ENCODE peak calls at places on chromosomes 7 and 10, in eight cellular contexts. One of them, this sample, is unnamed.

GRCh38 chr10:51619365-51619764 is 80.0 kb downstream of the CSTF2T start:
- DNase-seq in astrocyte of the spinal cord: no peak
- DNase-seq in epithelial cell of esophagus: no peak
- DNase-seq in NB4: no peak
- DNase-seq in neural crest cell: no peak
- DNase-seq in uterus: no peak
- DNase-seq in cardiac fibroblast: no peak
- DNase-seq in nephron progenitor cell: no peak
- DNase-seq in this sample: no peak

GRCh38 chr10:122264442-122264841 is 6.7 kb upstream of the BTBD16 start:
- DNase-seq in uterus: no peak
- DNase-seq in epithelial cell of esophagus: no peak
- DNase-seq in NB4: no peak
- DNase-seq in neural crest cell: no peak
- DNase-seq in cardiac fibroblast: no peak
- DNase-seq in nephron progenitor cell: no peak
- DNase-seq in astrocyte of the spinal cord: peak; percentile 32
- DNase-seq in this sample: peak; percentile 33

GRCh38 chr7:41694490-41694889 is 8.4 kb downstream of the INHBA start:
- DNase-seq in cardiac fibroblast: no peak
- DNase-seq in epithelial cell of esophagus: no peak
- DNase-seq in astrocyte of the spinal cord: no peak
- DNase-seq in nephron progenitor cell: no peak
- DNase-seq in uterus: no peak
- DNase-seq in neural crest cell: no peak
- DNase-seq in NB4: no peak
- DNase-seq in this sample: no peak

GRCh38 chr7:132770055-132770454 is 193.8 kb upstream of the PLXNA4 start:
- DNase-seq in astrocyte of the spinal cord: no peak
- DNase-seq in nephron progenitor cell: no peak
- DNase-seq in NB4: no peak
- DNase-seq in epithelial cell of esophagus: no peak
- DNase-seq in cardiac fibroblast: no peak
- DNase-seq in neural crest cell: no peak
- DNase-seq in uterus: no peak
- DNase-seq in this sample: no peak

GRCh38 chr7:99422091-99422624 is 13.4 kb downstream of the BUD31 start:
- DNase-seq in neural crest cell: no peak
- DNase-seq in epithelial cell of esophagus: no peak
- DNase-seq in cardiac fibroblast: no peak
- DNase-seq in nephron progenitor cell: no peak
- DNase-seq in uterus: no peak
- DNase-seq in NB4: no peak
- DNase-seq in astrocyte of the spinal cord: no peak
- DNase-seq in this sample: no peak

GRCh38 chr10:128431506-128431905 is 305.3 kb upstream of the MKI67 start:
- DNase-seq in uterus: no peak
- DNase-seq in epithelial cell of esophagus: no peak
- DNase-seq in NB4: no peak
- DNase-seq in astrocyte of the spinal cord: no peak
- DNase-seq in neural crest cell: no peak
- DNase-seq in nephron progenitor cell: no peak
- DNase-seq in cardiac fibroblast: no peak
- DNase-seq in this sample: no peak

GRCh38 chr7:81094952-81095351 is 176.1 kb upstream of the SEMA3C start:
- DNase-seq in astrocyte of the spinal cord: no peak
- DNase-seq in NB4: no peak
- DNase-seq in nephron progenitor cell: no peak
- DNase-seq in epithelial cell of esophagus: no peak
- DNase-seq in uterus: no peak
- DNase-seq in cardiac fibroblast: no peak
- DNase-seq in neural crest cell: no peak
- DNase-seq in this sample: no peak

GRCh38 chr10:90418869-90419652 is 438.8 kb downstream of the HTR7 start:
- DNase-seq in cardiac fibroblast: peak; percentile 75
- DNase-seq in astrocyte of the spinal cord: peak; percentile 92
- DNase-seq in neural crest cell: no peak
- DNase-seq in NB4: no peak
- DNase-seq in nephron progenitor cell: no peak
- DNase-seq in epithelial cell of esophagus: peak; percentile 95
- DNase-seq in uterus: no peak
- DNase-seq in this sample: peak; percentile 78

GRCh38 chr10:29635711-29636144 is 957 bp upstream of the SVIL start:
- DNase-seq in nephron progenitor cell: peak; percentile 40
- DNase-seq in cardiac fibroblast: peak; percentile 65
- DNase-seq in neural crest cell: no peak
- DNase-seq in uterus: no peak
- DNase-seq in epithelial cell of esophagus: no peak
- DNase-seq in NB4: peak; percentile 61
- DNase-seq in astrocyte of the spinal cord: peak; percentile 75
- DNase-seq in this sample: no peak

GRCh38 chr7:138919256-138919655 is 61.9 kb downstream of the KIAA1549 start:
- DNase-seq in neural crest cell: no peak
- DNase-seq in NB4: no peak
- DNase-seq in epithelial cell of esophagus: no peak
- DNase-seq in nephron progenitor cell: no peak
- DNase-seq in uterus: no peak
- DNase-seq in cardiac fibroblast: no peak
- DNase-seq in astrocyte of the spinal cord: peak; percentile 25
- DNase-seq in this sample: peak; percentile 52

GRCh38 chr7:26317211-26317610 is 25.5 kb downstream of the SNX10 start:
- DNase-seq in NB4: no peak
- DNase-seq in cardiac fibroblast: no peak
- DNase-seq in epithelial cell of esophagus: no peak
- DNase-seq in uterus: no peak
- DNase-seq in neural crest cell: no peak
- DNase-seq in astrocyte of the spinal cord: no peak
- DNase-seq in nephron progenitor cell: no peak
- DNase-seq in this sample: no peak

GRCh38 chr7:139618482-139619366 is 95.2 kb downstream of the CLEC2L start:
- DNase-seq in epithelial cell of esophagus: peak; percentile 43
- DNase-seq in astrocyte of the spinal cord: peak; percentile 45
- DNase-seq in uterus: peak; percentile 34
- DNase-seq in NB4: peak; percentile 78
- DNase-seq in neural crest cell: peak; percentile 46
- DNase-seq in nephron progenitor cell: peak; percentile 42
- DNase-seq in cardiac fibroblast: peak; percentile 56
- DNase-seq in this sample: peak; percentile 38

GRCh38 chr7:27248911-27249723 is 6.5 kb downstream of the EVX1 start:
- DNase-seq in neural crest cell: no peak
- DNase-seq in astrocyte of the spinal cord: no peak
- DNase-seq in cardiac fibroblast: peak; percentile 84
- DNase-seq in nephron progenitor cell: peak; percentile 51
- DNase-seq in uterus: no peak
- DNase-seq in NB4: peak; percentile 86
- DNase-seq in epithelial cell of esophagus: no peak
- DNase-seq in this sample: no peak

GRCh38 chr7:24963218-24963617 is 16.8 kb downstream of the OSBPL3 start:
- DNase-seq in nephron progenitor cell: no peak
- DNase-seq in NB4: peak; percentile 88
- DNase-seq in uterus: no peak
- DNase-seq in cardiac fibroblast: peak; percentile 67
- DNase-seq in neural crest cell: no peak
- DNase-seq in epithelial cell of esophagus: no peak
- DNase-seq in astrocyte of the spinal cord: peak; percentile 82
- DNase-seq in this sample: no peak

GRCh38 chr10:70552585-70552984 is 50.0 kb downstream of the PRF1 start:
- DNase-seq in nephron progenitor cell: no peak
- DNase-seq in NB4: no peak
- DNase-seq in astrocyte of the spinal cord: no peak
- DNase-seq in uterus: no peak
- DNase-seq in epithelial cell of esophagus: no peak
- DNase-seq in cardiac fibroblast: no peak
- DNase-seq in neural crest cell: no peak
- DNase-seq in this sample: no peak

GRCh38 chr10:70551971-70552422 is 50.5 kb downstream of the PRF1 start:
- DNase-seq in epithelial cell of esophagus: peak; percentile 71
- DNase-seq in neural crest cell: no peak
- DNase-seq in cardiac fibroblast: peak; percentile 96
- DNase-seq in uterus: no peak
- DNase-seq in nephron progenitor cell: no peak
- DNase-seq in astrocyte of the spinal cord: peak; percentile 79
- DNase-seq in NB4: no peak
- DNase-seq in this sample: peak; percentile 86

GRCh38 chr10:70549351-70549961 is 53.1 kb downstream of the PRF1 start:
- DNase-seq in epithelial cell of esophagus: no peak
- DNase-seq in NB4: no peak
- DNase-seq in uterus: no peak
- DNase-seq in nephron progenitor cell: no peak
- DNase-seq in astrocyte of the spinal cord: no peak
- DNase-seq in neural crest cell: no peak
- DNase-seq in cardiac fibroblast: no peak
- DNase-seq in this sample: no peak

GRCh38 chr10:70549962-70550845 is 52.3 kb downstream of the PRF1 start:
- DNase-seq in epithelial cell of esophagus: peak; percentile 58
- DNase-seq in cardiac fibroblast: peak; percentile 71
- DNase-seq in neural crest cell: peak; percentile 71
- DNase-seq in uterus: peak; percentile 58
- DNase-seq in NB4: peak; percentile 78
- DNase-seq in nephron progenitor cell: peak; percentile 81
- DNase-seq in astrocyte of the spinal cord: peak; percentile 68
- DNase-seq in this sample: peak; percentile 29

GRCh38 chr10:70551491-70551890 is 51.0 kb downstream of the PRF1 start:
- DNase-seq in astrocyte of the spinal cord: peak; percentile 23
- DNase-seq in neural crest cell: no peak
- DNase-seq in NB4: no peak
- DNase-seq in cardiac fibroblast: peak; percentile 14
- DNase-seq in nephron progenitor cell: no peak
- DNase-seq in epithelial cell of esophagus: no peak
- DNase-seq in uterus: no peak
- DNase-seq in this sample: no peak
- TF ChIP-seq CTCF in astrocyte of the spinal cord: no peak
- TF ChIP-seq CTCF in neural crest cell: no peak
- TF ChIP-seq CTCF in NB4: no peak
- TF ChIP-seq CTCF in cardiac fibroblast: no peak
- TF ChIP-seq CTCF in nephron progenitor cell: no peak
- TF ChIP-seq CTCF in epithelial cell of esophagus: no peak
- TF ChIP-seq CTCF in uterus: no peak
- TF ChIP-seq CTCF in this sample: no peak

GRCh38 chr10:77500754-77501151 is 136.9 kb downstream of the KCNMA1 start:
- DNase-seq in neural crest cell: no peak
- DNase-seq in uterus: no peak
- DNase-seq in NB4: no peak
- DNase-seq in epithelial cell of esophagus: no peak
- DNase-seq in nephron progenitor cell: no peak
- DNase-seq in astrocyte of the spinal cord: peak; percentile 71
- DNase-seq in cardiac fibroblast: no peak
- DNase-seq in this sample: peak; percentile 23

GRCh38 chr10:77504870-77505257 is 132.7 kb downstream of the KCNMA1 start:
- DNase-seq in cardiac fibroblast: no peak
- DNase-seq in nephron progenitor cell: no peak
- DNase-seq in neural crest cell: no peak
- DNase-seq in NB4: no peak
- DNase-seq in astrocyte of the spinal cord: peak; percentile 47
- DNase-seq in epithelial cell of esophagus: peak; percentile 93
- DNase-seq in uterus: no peak
- DNase-seq in this sample: peak; percentile 57

GRCh38 chr10:77501152-77501845 is 136.3 kb downstream of the KCNMA1 start:
- DNase-seq in nephron progenitor cell: no peak
- DNase-seq in neural crest cell: no peak
- DNase-seq in uterus: peak; percentile 46
- DNase-seq in epithelial cell of esophagus: peak; percentile 77
- DNase-seq in cardiac fibroblast: peak; percentile 86
- DNase-seq in astrocyte of the spinal cord: peak; percentile 92
- DNase-seq in NB4: no peak
- DNase-seq in this sample: peak; percentile 96

GRCh38 chr10:77504196-77504869 is 133.3 kb downstream of the KCNMA1 start:
- DNase-seq in nephron progenitor cell: no peak
- DNase-seq in astrocyte of the spinal cord: peak; percentile 58
- DNase-seq in neural crest cell: no peak
- DNase-seq in cardiac fibroblast: peak; percentile 58
- DNase-seq in NB4: no peak
- DNase-seq in uterus: no peak
- DNase-seq in epithelial cell of esophagus: peak; percentile 71
- DNase-seq in this sample: peak; percentile 29

GRCh38 chr10:77501846-77502251 is 135.8 kb downstream of the KCNMA1 start:
- DNase-seq in neural crest cell: no peak
- DNase-seq in NB4: no peak
- DNase-seq in epithelial cell of esophagus: peak; percentile 48
- DNase-seq in nephron progenitor cell: no peak
- DNase-seq in astrocyte of the spinal cord: no peak
- DNase-seq in cardiac fibroblast: no peak
- DNase-seq in uterus: no peak
- DNase-seq in this sample: peak; percentile 55
- TF ChIP-seq CTCF in neural crest cell: no peak
- TF ChIP-seq CTCF in NB4: no peak
- TF ChIP-seq CTCF in epithelial cell of esophagus: no peak
- TF ChIP-seq CTCF in nephron progenitor cell: no peak
- TF ChIP-seq CTCF in astrocyte of the spinal cord: no peak
- TF ChIP-seq CTCF in cardiac fibroblast: no peak
- TF ChIP-seq CTCF in uterus: no peak
- TF ChIP-seq CTCF in this sample: no peak

DNA sequence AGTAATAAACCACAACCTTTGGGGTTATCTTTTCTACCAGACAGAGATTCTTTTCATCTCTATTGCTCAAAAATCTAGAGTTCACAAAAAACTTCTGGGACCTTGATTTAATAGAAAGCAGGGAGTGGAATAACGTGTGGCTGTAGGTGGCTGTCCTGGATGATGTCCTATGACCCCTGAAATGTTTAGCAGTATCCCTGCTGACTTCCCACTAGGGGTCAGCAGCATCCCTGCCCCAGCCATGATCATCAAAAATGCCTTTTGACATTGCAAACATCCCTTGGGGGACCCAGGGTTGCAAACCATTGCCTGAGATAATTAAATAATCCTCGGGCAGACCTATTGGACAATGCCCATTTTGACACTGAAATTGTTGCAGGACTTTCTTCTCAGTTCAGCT is 177.1 kb downstream of the USP6NL start:
- DNase-seq in cardiac fibroblast: no peak
- DNase-seq in NB4: peak; percentile 23
- DNase-seq in uterus: no peak
- DNase-seq in epithelial cell of esophagus: no peak
- DNase-seq in nephron progenitor cell: no peak
- DNase-seq in neural crest cell: no peak
- DNase-seq in astrocyte of the spinal cord: no peak
- DNase-seq in this sample: no peak
- TF ChIP-seq CTCF in cardiac fibroblast: no peak
- TF ChIP-seq CTCF in NB4: peak; percentile 32
- TF ChIP-seq CTCF in uterus: no peak
- TF ChIP-seq CTCF in epithelial cell of esophagus: no peak
- TF ChIP-seq CTCF in nephron progenitor cell: peak; percentile 30
- TF ChIP-seq CTCF in neural crest cell: peak; percentile 40
- TF ChIP-seq CTCF in astrocyte of the spinal cord: peak; percentile 19
- TF ChIP-seq CTCF in this sample: peak; percentile 48

DNA sequence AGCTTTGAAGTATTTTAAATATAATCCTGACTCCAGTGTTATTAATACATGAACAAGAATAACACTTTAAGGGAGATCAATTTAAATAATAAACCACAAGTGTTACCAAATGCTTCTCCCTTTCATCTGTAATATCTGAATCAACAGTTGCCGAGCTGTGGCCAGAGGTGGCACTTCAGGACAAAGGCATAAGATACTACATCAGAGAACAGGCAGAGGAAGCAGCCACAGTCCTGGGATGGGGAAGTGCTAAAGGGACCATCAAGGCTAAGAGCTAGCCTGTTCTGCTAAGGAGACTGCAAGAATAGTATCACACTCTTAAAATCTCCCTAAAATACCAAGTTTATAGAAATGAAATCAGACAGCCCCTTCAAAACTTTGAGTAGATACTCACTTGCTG is 378.2 kb upstream of the PRKCQ start:
- DNase-seq in astrocyte of the spinal cord: no peak
- DNase-seq in cardiac fibroblast: no peak
- DNase-seq in epithelial cell of esophagus: no peak
- DNase-seq in neural crest cell: no peak
- DNase-seq in nephron progenitor cell: no peak
- DNase-seq in uterus: no peak
- DNase-seq in NB4: peak; percentile 70
- DNase-seq in this sample: no peak
- TF ChIP-seq CTCF in astrocyte of the spinal cord: no peak
- TF ChIP-seq CTCF in cardiac fibroblast: no peak
- TF ChIP-seq CTCF in epithelial cell of esophagus: no peak
- TF ChIP-seq CTCF in neural crest cell: no peak
- TF ChIP-seq CTCF in nephron progenitor cell: no peak
- TF ChIP-seq CTCF in uterus: no peak
- TF ChIP-seq CTCF in NB4: no peak
- TF ChIP-seq CTCF in this sample: no peak